ENCODE peak calls at places on chromosomes 11 and 22, in ten cellular contexts. R is cardiac fibroblast; C is AG08396; I is lung; D is NCI-H510A treated with DMSO at 0.1 percent for 48 hours; U is transverse colon; V is iPS DF 6.9; H is ELF-1; F is effector memory CD8-positive, alpha-beta T cell; N is EL. K is an unnamed sample.

GRCh38 chr11:62898027-62898426 is 17.3 kb downstream of the SLC3A2 start:
- DNase-seq in F (no peak), I (no peak), N (no peak), C (no peak), R (no peak), D (no peak), V (no peak), H (no peak), U (no peak), K (no peak)

GRCh38 chr22:25853078-25853477 is 111.1 kb downstream of the MYO18B start:
- DNase-seq in D (no peak), I (no peak), F (no peak), V (no peak), U (no peak), C (no peak), H (no peak), R (no peak), N (no peak), K (peak)

GRCh38 chr11:19237813-19238212 is 2.9 kb downstream of the E2F8 start:
- DNase-seq in R (no peak), C (no peak), F (no peak), H (peak), D (no peak), V (no peak), I (no peak), N (no peak), U (peak), K (no peak)

GRCh38 chr11:46489668-46490560 is 98.3 kb upstream of the CHRM4 start:
- DNase-seq in U (peak), D (peak), N (peak), H (peak), V (peak), I (no peak), R (peak), C (peak), F (peak), K (peak)

GRCh38 chr11:59283825-59284772 is 71.4 kb upstream of the MPEG1 start:
- DNase-seq in N (peak), U (peak), R (peak), F (peak), V (peak), D (peak), C (peak), I (peak), H (peak), K (peak)

GRCh38 chr11:1573077-1573846 is 1.2 kb upstream of the DUSP8 start:
- DNase-seq in D (peak), U (peak), C (no peak), V (no peak), R (no peak), F (peak), I (no peak), H (peak), N (no peak), K (no peak)

GRCh38 chr11:77723024-77723423 is 85.4 kb upstream of the CLNS1A start:
- DNase-seq in H (no peak), I (no peak), F (no peak), V (no peak), D (no peak), C (no peak), N (no peak), R (no peak), U (no peak), K (peak)

GRCh38 chr11:66479741-66480115 is 506 bp upstream of the DPP3 start:
- DNase-seq in I (no peak), V (no peak), R (no peak), H (no peak), N (no peak), U (no peak), D (peak), F (no peak), C (no peak), K (no peak)

GRCh38 chr22:47600281-47600680 is 837.8 kb downstream of the TBC1D22A start:
- DNase-seq in H (no peak), R (no peak), F (no peak), V (no peak), C (no peak), U (no peak), I (no peak), D (no peak), N (no peak), K (no peak)

GRCh38 chr11:46064221-46064620 is 57.0 kb downstream of the PHF21A start:
- DNase-seq in N (peak), D (no peak), V (no peak), F (no peak), I (no peak), R (peak), H (no peak), U (no peak), C (peak), K (no peak)

GRCh38 chr11:92976681-92977080 is 7.2 kb downstream of the MTNR1B start:
- DNase-seq in D (no peak), U (no peak), F (no peak), V (no peak), N (no peak), I (no peak), C (no peak), H (no peak), R (no peak), K (no peak)

GRCh38 chr22:47177334-47177815 is 414.9 kb downstream of the TBC1D22A start:
- DNase-seq in C (no peak), U (peak), F (no peak), H (no peak), R (no peak), V (no peak), I (no peak), D (no peak), N (no peak), K (no peak)

GRCh38 chr11:76336597-76336996 is 44.3 kb downstream of the THAP12 start:
- DNase-seq in D (no peak), H (no peak), F (no peak), U (no peak), R (no peak), V (no peak), C (no peak), N (no peak), I (no peak), K (no peak)

GRCh38 chr11:83956119-83956697 is 670.0 kb upstream of the CCDC90B start:
- DNase-seq in I (no peak), U (no peak), V (no peak), R (no peak), N (no peak), C (no peak), F (no peak), D (no peak), H (no peak), K (no peak)

GRCh38 chr11:44446996-44447771 is 118.3 kb upstream of the CD82 start:
- DNase-seq in D (no peak), F (no peak), I (no peak), H (peak), N (no peak), V (no peak), U (no peak), C (no peak), R (no peak), K (no peak)

GRCh38 chr11:76455331-76455730 is 10.5 kb downstream of the EMSY start:
- DNase-seq in D (no peak), H (peak), F (no peak), R (peak), U (no peak), C (no peak), I (no peak), V (peak), N (peak), K (no peak)

GRCh38 chr22:45549739-45550138 is 47.1 kb downstream of the FBLN1 start:
- DNase-seq in H (no peak), I (no peak), N (no peak), D (no peak), C (no peak), F (no peak), V (no peak), R (no peak), U (no peak), K (no peak)